ENCODE peak calls at places on chromosomes 12 and 14, in six cellular contexts. One of them, this sample, is unnamed.

GRCh38 chr12:107229827-107230226 is 136.5 kb upstream of the CRY1 start:
- DNase-seq in sigmoid colon: no peak
- DNase-seq in IMR-90: no peak
- DNase-seq in A549: no peak
- DNase-seq in esophagus muscularis mucosa: no peak
- DNase-seq in right lobe of liver: no peak
- DNase-seq in this sample: no peak

GRCh38 chr12:12726543-12727093 is 9.4 kb downstream of the CDKN1B start:
- DNase-seq in sigmoid colon: no peak
- DNase-seq in IMR-90: peak; percentile 93
- DNase-seq in A549: peak; percentile 39
- DNase-seq in esophagus muscularis mucosa: peak; percentile 89
- DNase-seq in right lobe of liver: no peak
- DNase-seq in this sample: no peak

GRCh38 chr12:63889236-63889635 is 44.7 kb downstream of the SRGAP1 start:
- DNase-seq in sigmoid colon: no peak
- DNase-seq in IMR-90: peak; percentile 85
- DNase-seq in A549: peak; percentile 43
- DNase-seq in esophagus muscularis mucosa: no peak
- DNase-seq in right lobe of liver: no peak
- DNase-seq in this sample: no peak

GRCh38 chr14:55127491-55127951 is 1.5 kb upstream of the LGALS3 start:
- DNase-seq in sigmoid colon: no peak
- DNase-seq in IMR-90: peak; percentile 39
- DNase-seq in A549: peak; percentile 61
- DNase-seq in esophagus muscularis mucosa: no peak
- DNase-seq in right lobe of liver: no peak
- DNase-seq in this sample: no peak

GRCh38 chr14:25132734-25133422 is 82.9 kb upstream of the STXBP6 start:
- DNase-seq in sigmoid colon: peak; percentile 82
- DNase-seq in IMR-90: peak; percentile 55
- DNase-seq in A549: peak; percentile 67
- DNase-seq in esophagus muscularis mucosa: no peak
- DNase-seq in right lobe of liver: peak; percentile 62
- DNase-seq in this sample: peak; percentile 45

GRCh38 chr12:23005387-23005786 is 380.4 kb downstream of the ETNK1 start:
- DNase-seq in sigmoid colon: no peak
- DNase-seq in IMR-90: no peak
- DNase-seq in A549: no peak
- DNase-seq in esophagus muscularis mucosa: no peak
- DNase-seq in right lobe of liver: no peak
- DNase-seq in this sample: no peak

GRCh38 chr12:104310751-104311297 is 7.3 kb downstream of the EID3 start:
- DNase-seq in sigmoid colon: no peak
- DNase-seq in IMR-90: no peak
- DNase-seq in A549: no peak
- DNase-seq in esophagus muscularis mucosa: no peak
- DNase-seq in right lobe of liver: no peak
- DNase-seq in this sample: no peak

GRCh38 chr14:72451081-72451972 is 442.6 kb downstream of the DPF3 start:
- DNase-seq in sigmoid colon: no peak
- DNase-seq in IMR-90: no peak
- DNase-seq in A549: no peak
- DNase-seq in esophagus muscularis mucosa: no peak
- DNase-seq in right lobe of liver: no peak
- DNase-seq in this sample: no peak

GRCh38 chr14:68511727-68512047 is 281.2 kb downstream of the ZFP36L1 start:
- DNase-seq in sigmoid colon: no peak
- DNase-seq in IMR-90: no peak
- DNase-seq in A549: no peak
- DNase-seq in esophagus muscularis mucosa: no peak
- DNase-seq in right lobe of liver: no peak
- DNase-seq in this sample: no peak

GRCh38 chr12:90940872-90941499 is 14.0 kb downstream of the CCER1 start:
- DNase-seq in sigmoid colon: no peak
- DNase-seq in IMR-90: peak; percentile 76
- DNase-seq in A549: peak; percentile 76
- DNase-seq in esophagus muscularis mucosa: no peak
- DNase-seq in right lobe of liver: no peak
- DNase-seq in this sample: no peak

GRCh38 chr12:27984275-27984674 is 11.7 kb upstream of the PTHLH start:
- DNase-seq in sigmoid colon: no peak
- DNase-seq in IMR-90: peak; percentile 88
- DNase-seq in A549: peak; percentile 88
- DNase-seq in esophagus muscularis mucosa: no peak
- DNase-seq in right lobe of liver: no peak
- DNase-seq in this sample: no peak

GRCh38 chr14:81005540-81006228 is 50.3 kb downstream of the TSHR start:
- DNase-seq in sigmoid colon: no peak
- DNase-seq in IMR-90: no peak
- DNase-seq in A549: no peak
- DNase-seq in esophagus muscularis mucosa: no peak
- DNase-seq in right lobe of liver: no peak
- DNase-seq in this sample: no peak

GRCh38 chr12:104381721-104382480 is 74.8 kb upstream of the CHST11 start:
- DNase-seq in sigmoid colon: peak; percentile 87
- DNase-seq in IMR-90: peak; percentile 74
- DNase-seq in A549: peak; percentile 86
- DNase-seq in esophagus muscularis mucosa: peak; percentile 94
- DNase-seq in right lobe of liver: peak; percentile 71
- DNase-seq in this sample: peak; percentile 78

GRCh38 chr14:22614240-22614799 is 16.2 kb downstream of the ABHD4 start:
- DNase-seq in sigmoid colon: no peak
- DNase-seq in IMR-90: peak; percentile 98
- DNase-seq in A549: peak; percentile 94
- DNase-seq in esophagus muscularis mucosa: no peak
- DNase-seq in right lobe of liver: no peak
- DNase-seq in this sample: no peak

GRCh38 chr12:51217133-51217967 is 512 bp downstream of the POU6F1 start:
- DNase-seq in sigmoid colon: peak; percentile 83
- DNase-seq in IMR-90: no peak
- DNase-seq in A549: peak; percentile 47
- DNase-seq in esophagus muscularis mucosa: peak; percentile 94
- DNase-seq in right lobe of liver: peak; percentile 66
- DNase-seq in this sample: peak; percentile 34

GRCh38 chr12:4938900-4939299 is 29.2 kb downstream of the KCNA1 start:
- DNase-seq in sigmoid colon: no peak
- DNase-seq in IMR-90: no peak
- DNase-seq in A549: no peak
- DNase-seq in esophagus muscularis mucosa: no peak
- DNase-seq in right lobe of liver: no peak
- DNase-seq in this sample: no peak

GRCh38 chr12:4943067-4943937 is 33.6 kb downstream of the KCNA1 start:
- DNase-seq in sigmoid colon: no peak
- DNase-seq in IMR-90: no peak
- DNase-seq in A549: no peak
- DNase-seq in esophagus muscularis mucosa: no peak
- DNase-seq in right lobe of liver: no peak
- DNase-seq in this sample: no peak

GRCh38 chr12:4943938-4944284 is 34.2 kb downstream of the KCNA1 start:
- DNase-seq in sigmoid colon: no peak
- DNase-seq in IMR-90: no peak
- DNase-seq in A549: no peak
- DNase-seq in esophagus muscularis mucosa: no peak
- DNase-seq in right lobe of liver: no peak
- DNase-seq in this sample: no peak

GRCh38 chr12:4934651-4935050 is 24.9 kb downstream of the KCNA1 start:
- DNase-seq in sigmoid colon: no peak
- DNase-seq in IMR-90: peak; percentile 13
- DNase-seq in A549: no peak
- DNase-seq in esophagus muscularis mucosa: no peak
- DNase-seq in right lobe of liver: no peak
- DNase-seq in this sample: no peak

DNA sequence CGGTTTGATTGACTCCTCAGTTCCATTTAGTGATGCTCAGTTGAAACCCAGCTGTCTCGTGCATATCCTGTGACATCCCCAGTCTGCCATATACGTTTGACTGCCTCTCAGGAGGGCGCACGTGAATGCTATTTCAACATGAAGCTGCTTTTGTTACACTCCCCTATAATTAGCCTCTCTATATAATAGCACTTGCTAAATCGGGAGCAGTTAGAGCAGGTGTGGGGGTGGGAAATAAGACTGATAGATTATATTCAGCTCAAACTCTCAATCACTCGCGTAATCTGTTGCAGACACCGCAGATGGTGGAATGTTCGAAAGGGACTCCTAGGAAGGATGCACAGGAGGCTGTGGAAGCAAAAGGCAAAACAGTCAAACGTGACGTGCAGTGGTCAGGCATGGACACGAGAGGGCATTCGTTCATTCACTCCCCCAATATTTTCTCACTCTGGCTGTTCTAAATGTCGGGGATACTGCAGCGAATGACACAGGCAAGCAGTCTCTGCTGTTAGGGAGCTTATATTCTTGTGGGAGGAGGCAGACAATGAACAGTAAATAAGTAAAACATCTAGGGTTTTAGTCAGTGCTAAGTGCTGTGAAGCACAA is 29.8 kb downstream of the KCNA1 start:
- DNase-seq in sigmoid colon: no peak
- DNase-seq in IMR-90: no peak
- DNase-seq in A549: no peak
- DNase-seq in esophagus muscularis mucosa: no peak
- DNase-seq in right lobe of liver: no peak
- DNase-seq in this sample: no peak
- TF ChIP-seq CTCF in sigmoid colon: no peak
- TF ChIP-seq CTCF in IMR-90: no peak
- TF ChIP-seq CTCF in A549: no peak
- TF ChIP-seq CTCF in esophagus muscularis mucosa: no peak
- TF ChIP-seq CTCF in right lobe of liver: no peak
- TF ChIP-seq CTCF in this sample: no peak

DNA sequence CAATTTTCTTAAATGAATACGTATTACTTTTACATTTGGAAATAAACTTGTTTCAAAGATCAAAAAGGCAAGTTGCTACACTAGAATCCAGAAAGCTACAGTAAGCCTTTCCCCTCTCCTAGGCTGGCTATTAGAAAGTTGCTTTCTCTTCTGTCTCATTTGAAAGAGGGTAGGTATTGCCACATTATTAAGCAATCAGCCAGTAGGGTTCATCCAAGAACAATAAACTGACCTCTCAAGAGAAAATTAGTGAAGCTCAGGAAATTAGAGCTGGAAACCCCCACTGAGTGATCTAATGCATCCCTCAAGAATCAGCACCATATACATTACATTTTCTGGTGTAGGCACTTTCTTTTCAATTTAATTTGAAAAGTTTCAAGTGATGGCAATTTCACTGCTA is 4.5 kb upstream of the TMEM233 start:
- DNase-seq in sigmoid colon: no peak
- DNase-seq in IMR-90: peak; percentile 4
- DNase-seq in A549: no peak
- DNase-seq in esophagus muscularis mucosa: no peak
- DNase-seq in right lobe of liver: no peak
- DNase-seq in this sample: no peak
- H3K4me3 ChIP-seq in sigmoid colon: no peak overlapping the region
- H3K4me3 ChIP-seq in IMR-90: no peak overlapping the region
- H3K4me3 ChIP-seq in A549: no peak overlapping the region
- H3K4me3 ChIP-seq in esophagus muscularis mucosa: no peak overlapping the region
- H3K4me3 ChIP-seq in right lobe of liver: no peak overlapping the region
- H3K4me3 ChIP-seq in this sample: no peak overlapping the region

DNA sequence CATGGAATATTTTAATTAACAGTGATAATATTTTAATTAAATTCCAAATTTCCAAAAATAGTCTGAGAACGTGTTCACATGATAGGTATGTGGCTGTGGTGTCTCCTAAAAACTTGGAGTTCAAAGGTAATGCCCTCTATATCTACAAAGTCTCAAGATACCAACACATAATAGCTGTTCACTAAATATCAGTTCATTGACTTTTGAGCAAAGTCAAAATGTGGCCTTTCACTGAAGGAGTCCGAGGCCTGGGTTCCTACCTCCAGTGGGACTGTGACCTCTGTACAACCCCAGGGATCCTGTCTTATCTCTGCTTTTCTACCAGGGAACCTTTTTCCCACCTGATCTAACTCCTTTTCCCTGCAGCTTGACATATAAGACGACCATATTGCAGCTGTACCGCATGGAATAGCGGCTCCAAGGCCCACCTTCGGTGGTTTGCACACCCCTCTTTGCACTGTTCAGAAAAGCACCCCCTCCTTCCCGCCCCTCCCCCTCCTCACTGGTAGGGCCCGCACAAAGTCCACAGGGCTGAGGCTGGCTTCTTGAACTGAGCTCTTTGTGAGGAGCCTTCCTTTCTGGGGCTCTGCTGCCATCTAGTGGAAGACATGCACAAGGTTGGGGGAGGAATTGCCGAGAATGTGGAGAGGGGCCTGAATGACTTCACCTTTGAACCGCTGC is 3.1 kb downstream of the CCND2 start:
- DNase-seq in sigmoid colon: peak; percentile 95
- DNase-seq in IMR-90: peak; percentile 82
- DNase-seq in A549: peak; percentile 84
- DNase-seq in esophagus muscularis mucosa: peak; percentile 95
- DNase-seq in right lobe of liver: peak; percentile 75
- DNase-seq in this sample: peak; percentile 79
- TF ChIP-seq POLR2A in sigmoid colon: no peak
- TF ChIP-seq POLR2A in IMR-90: no peak
- TF ChIP-seq POLR2A in A549: no peak
- TF ChIP-seq POLR2A in esophagus muscularis mucosa: no peak
- TF ChIP-seq POLR2A in right lobe of liver: no peak
- TF ChIP-seq POLR2A in this sample: no peak

DNA sequence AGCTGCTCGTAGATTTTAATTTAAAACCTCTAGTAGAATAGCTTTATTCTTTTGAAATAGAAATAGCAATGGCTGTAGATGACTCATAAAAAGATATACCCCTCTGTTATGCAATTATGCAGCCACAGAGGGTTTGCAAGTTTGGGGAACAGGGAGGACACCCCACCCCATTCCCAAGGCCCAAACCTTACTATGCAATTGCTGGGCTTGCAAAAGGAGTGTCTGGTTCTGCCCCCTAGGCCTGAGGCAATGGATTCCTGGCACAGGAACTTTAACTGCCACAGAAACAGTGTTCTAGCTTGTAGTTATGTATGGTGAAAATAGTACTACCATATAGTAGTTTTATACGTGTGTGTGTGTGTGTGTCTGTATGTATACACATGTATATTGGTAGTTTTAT is 403.3 kb downstream of the ADAMTS20 start:
- DNase-seq in sigmoid colon: no peak
- DNase-seq in IMR-90: no peak
- DNase-seq in A549: no peak
- DNase-seq in esophagus muscularis mucosa: no peak
- DNase-seq in right lobe of liver: no peak
- DNase-seq in this sample: peak; percentile 15
- TF ChIP-seq CTCF in sigmoid colon: no peak
- TF ChIP-seq CTCF in IMR-90: no peak
- TF ChIP-seq CTCF in A549: no peak
- TF ChIP-seq CTCF in esophagus muscularis mucosa: no peak
- TF ChIP-seq CTCF in right lobe of liver: no peak
- TF ChIP-seq CTCF in this sample: no peak

This sample was measured in lower leg skin.